ENCODE peak calls at places on chromosomes 11 and 22, in seven cellular contexts. C is fibroblast of the aortic adventitia, N is kidney, U is body of pancreas, W is AG04450, D is retinal pigment epithelial cell, F is psoas muscle. G is an unnamed sample.

GRCh38 chr11:12599408-12600143 is 74.6 kb upstream of the TEAD1 start:
- DNase-seq in U (peak; percentile 77), D (no peak), N (peak; percentile 76), F (peak; percentile 47), W (no peak), C (no peak), G (peak; percentile 71)

GRCh38 chr11:79388201-79388600 is 52.6 kb downstream of the TENM4 start:
- DNase-seq in N (no peak), U (no peak), W (no peak), F (no peak), C (no peak), D (no peak), G (no peak)

GRCh38 chr11:28659716-28660348 is 551.6 kb downstream of the METTL15 start:
- DNase-seq in N (no peak), U (no peak), D (no peak), F (no peak), W (no peak), C (no peak), G (no peak)

GRCh38 chr11:82682003-82682751 is 51.5 kb downstream of the FAM181B start:
- DNase-seq in F (no peak), W (peak; percentile 24), C (peak; percentile 83), U (peak; percentile 25), D (no peak), N (no peak), G (peak; percentile 73)

GRCh38 chr11:72217856-72218745 is 1.5 kb downstream of the FOLR2 start:
- DNase-seq in W (no peak), U (no peak), C (no peak), D (no peak), F (no peak), N (no peak), G (no peak)

GRCh38 chr11:1526785-1527184 is 40.2 kb upstream of the MOB2 start:
- DNase-seq in U (no peak), C (no peak), F (no peak), W (no peak), D (no peak), N (no peak), G (no peak)

GRCh38 chr11:86818466-86819282 is 18.3 kb downstream of the PRSS23 start:
- DNase-seq in U (peak; percentile 33), F (no peak), W (peak; percentile 57), N (no peak), D (no peak), C (peak; percentile 91), G (peak; percentile 73)

GRCh38 chr11:116640641-116641402 is 132.0 kb downstream of the BUD13 start:
- DNase-seq in C (no peak), D (no peak), W (no peak), F (no peak), N (no peak), U (no peak), G (no peak)

GRCh38 chr11:44658451-44658850 is 68.3 kb upstream of the TSPAN18 start:
- DNase-seq in F (no peak), N (no peak), W (no peak), U (no peak), C (no peak), D (no peak), G (peak; percentile 35)

GRCh38 chr11:44638032-44638431 is 72.6 kb downstream of the CD82 start:
- DNase-seq in W (no peak), C (no peak), D (no peak), N (no peak), U (no peak), F (no peak), G (no peak)

GRCh38 chr11:109783842-109784241 is 309.4 kb upstream of the ZC3H12C start:
- DNase-seq in U (no peak), D (no peak), N (no peak), W (no peak), C (no peak), F (no peak), G (peak; percentile 25)

GRCh38 chr11:107566569-107566968 is 1.0 kb upstream of the ALKBH8 start:
- DNase-seq in W (no peak), C (no peak), U (no peak), F (no peak), D (no peak), N (no peak), G (no peak)

GRCh38 chr11:107570015-107570414 is 4.5 kb upstream of the ALKBH8 start:
- DNase-seq in W (no peak), C (no peak), D (no peak), U (no peak), F (no peak), N (no peak), G (no peak)

GRCh38 chr11:107564877-107565218 is 687 bp downstream of the ALKBH8 start:
- DNase-seq in W (no peak), D (no peak), N (no peak), C (no peak), U (no peak), F (no peak), G (no peak)

GRCh38 chr11:107565219-107565937 is at the start of gene ALKBH8:
- DNase-seq in U (peak; percentile 72), D (peak; percentile 13), F (peak; percentile 76), C (peak; percentile 63), W (no peak), N (peak; percentile 87), G (peak; percentile 77)

DNA sequence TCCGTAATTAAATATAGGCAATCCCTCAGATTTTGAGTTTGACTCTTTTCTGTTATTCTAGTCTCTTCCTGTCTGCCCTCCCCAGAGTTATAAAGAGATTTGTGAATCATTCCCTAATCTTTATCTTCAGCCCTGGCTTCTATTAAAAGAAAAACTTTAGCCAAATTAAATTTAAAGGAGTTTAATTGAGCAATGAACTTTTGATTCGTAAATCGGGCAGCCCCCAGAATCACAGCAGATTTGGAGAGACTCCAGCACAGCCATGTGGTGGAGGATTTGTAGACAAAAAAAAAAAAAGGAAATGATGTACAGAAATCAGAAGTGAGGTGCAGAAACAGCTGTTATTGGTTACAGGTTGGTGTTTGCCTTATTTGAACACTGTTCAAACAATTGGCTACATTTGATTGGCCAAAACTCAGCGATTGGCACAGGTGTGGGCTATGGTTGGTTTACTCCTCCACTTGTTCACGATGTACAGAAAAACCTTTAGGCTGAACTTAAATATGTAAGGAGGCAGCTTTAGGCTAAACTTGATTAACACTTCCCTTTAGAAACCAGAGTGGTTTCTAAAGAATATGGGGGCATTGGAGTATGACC is 2.3 kb upstream of the ALKBH8 start:
- DNase-seq in W (no peak), U (no peak), C (peak; percentile 23), D (no peak), N (no peak), F (no peak), G (no peak)
- H3K4me3 ChIP-seq in W (no peak overlapping the region), U (no peak overlapping the region), C (no peak overlapping the region), D (no peak overlapping the region), N (no peak overlapping the region), F (no peak overlapping the region), G (no peak overlapping the region)

GRCh38 chr11:11268706-11269105 is 84.3 kb downstream of the CSNK2A3 start:
- DNase-seq in N (no peak), F (no peak), U (no peak), W (no peak), C (no peak), D (no peak), G (no peak)

GRCh38 chr11:11267312-11267711 is 85.7 kb downstream of the CSNK2A3 start:
- DNase-seq in U (no peak), F (no peak), D (no peak), N (no peak), C (no peak), W (no peak), G (no peak)

GRCh38 chr11:11265320-11265719 is 87.7 kb downstream of the CSNK2A3 start:
- DNase-seq in C (no peak), U (no peak), D (no peak), N (no peak), W (no peak), F (no peak), G (no peak)

GRCh38 chr11:11268119-11268518 is 84.9 kb downstream of the CSNK2A3 start:
- DNase-seq in U (no peak), F (no peak), W (no peak), C (no peak), D (no peak), N (no peak), G (no peak)

GRCh38 chr11:11265994-11266606 is 87.0 kb downstream of the CSNK2A3 start:
- DNase-seq in D (no peak), F (peak; percentile 40), C (peak; percentile 4), U (peak; percentile 40), W (no peak), N (no peak), G (peak; percentile 69)
- TF ChIP-seq CTCF in D (peak; percentile 84), F (peak; percentile 82), C (peak; percentile 78), U (peak; percentile 72), W (peak; percentile 63), N (peak; percentile 77), G (peak; percentile 99)

GRCh38 chr11:65414776-65415498 is 7.7 kb upstream of the NEAT1 start:
- DNase-seq in D (no peak), N (peak; percentile 71), U (no peak), C (peak; percentile 21), F (no peak), W (no peak), G (no peak)

GRCh38 chr11:65416341-65417185 is 6.0 kb upstream of the NEAT1 start:
- DNase-seq in U (peak; percentile 92), W (no peak), N (peak; percentile 96), C (peak; percentile 79), D (no peak), F (peak; percentile 93), G (peak; percentile 91)

GRCh38 chr11:65417221-65417701 is 5.3 kb upstream of the NEAT1 start:
- DNase-seq in F (no peak), C (peak; percentile 9), D (no peak), W (no peak), N (peak; percentile 84), U (peak; percentile 60), G (no peak)

GRCh38 chr11:65417702-65418430 is 4.7 kb upstream of the NEAT1 start:
- DNase-seq in U (peak; percentile 57), D (no peak), N (peak; percentile 88), F (peak; percentile 69), C (peak; percentile 61), W (no peak), G (no peak)

GRCh38 chr11:65415499-65416340 is 6.9 kb upstream of the NEAT1 start:
- DNase-seq in D (no peak), W (no peak), F (no peak), N (peak; percentile 75), U (no peak), C (no peak), G (peak; percentile 21)
- H3K4me3 ChIP-seq in D (peak overlapping the region; percentile 40), W (peak overlapping the region; percentile 44), F (peak overlapping the region; percentile 86), N (no peak overlapping the region), U (no peak overlapping the region), C (peak overlapping the region; percentile 64), G (peak overlapping the region; percentile 32)

GRCh38 chr22:36594569-36594968 is 65.6 kb upstream of the EIF3D start:
- DNase-seq in N (peak; percentile 20), F (no peak), C (no peak), U (no peak), W (no peak), D (no peak), G (no peak)
- TF ChIP-seq CTCF in N (no peak), F (no peak), C (no peak), U (no peak), W (no peak), D (no peak), G (no peak)

G was measured in neural progenitor cell.